ENCODE peak calls at places on chromosomes 7 and 10, in five cellular contexts. One of them, this sample, is unnamed.

GRCh38 chr7:98872328-98872924 is 2.6 kb upstream of the TMEM130 start:
- DNase-seq in mesothelial cell of epicardium: no peak
- DNase-seq in thoracic aorta: no peak
- DNase-seq in OCI-LY7: peak
- DNase-seq in mammary epithelial cell: no peak
- DNase-seq in this sample: no peak

GRCh38 chr10:44376504-44377099 is 8.3 kb downstream of the CXCL12 start:
- DNase-seq in mesothelial cell of epicardium: no peak
- DNase-seq in thoracic aorta: no peak
- DNase-seq in OCI-LY7: no peak
- DNase-seq in mammary epithelial cell: no peak
- DNase-seq in this sample: no peak

GRCh38 chr7:137304624-137305235 is 38.8 kb downstream of the PTN start:
- DNase-seq in mesothelial cell of epicardium: no peak
- DNase-seq in thoracic aorta: no peak
- DNase-seq in OCI-LY7: no peak
- DNase-seq in mammary epithelial cell: no peak
- DNase-seq in this sample: no peak

GRCh38 chr7:68691261-68692216 is 906.7 kb upstream of the AUTS2 start:
- DNase-seq in mesothelial cell of epicardium: no peak
- DNase-seq in thoracic aorta: no peak
- DNase-seq in OCI-LY7: no peak
- DNase-seq in mammary epithelial cell: no peak
- DNase-seq in this sample: no peak

GRCh38 chr10:13822475-13822874 is 235.7 kb downstream of the PRPF18 start:
- DNase-seq in mesothelial cell of epicardium: no peak
- DNase-seq in thoracic aorta: no peak
- DNase-seq in OCI-LY7: peak
- DNase-seq in mammary epithelial cell: no peak
- DNase-seq in this sample: no peak

GRCh38 chr7:5419523-5420107 is 4.0 kb downstream of the TNRC18 start:
- DNase-seq in mesothelial cell of epicardium: peak
- DNase-seq in thoracic aorta: no peak
- DNase-seq in OCI-LY7: no peak
- DNase-seq in mammary epithelial cell: peak
- DNase-seq in this sample: peak

GRCh38 chr10:3783313-3783689 is 1.7 kb downstream of the KLF6 start:
- DNase-seq in mesothelial cell of epicardium: peak
- DNase-seq in thoracic aorta: no peak
- DNase-seq in OCI-LY7: peak
- DNase-seq in mammary epithelial cell: no peak
- DNase-seq in this sample: peak

GRCh38 chr10:53403688-53404087 is 631.1 kb upstream of the MBL2 start:
- DNase-seq in mesothelial cell of epicardium: no peak
- DNase-seq in thoracic aorta: no peak
- DNase-seq in OCI-LY7: no peak
- DNase-seq in mammary epithelial cell: no peak
- DNase-seq in this sample: no peak

GRCh38 chr10:114346176-114347031 is 57.9 kb downstream of the AFAP1L2 start:
- DNase-seq in mesothelial cell of epicardium: no peak
- DNase-seq in thoracic aorta: no peak
- DNase-seq in OCI-LY7: no peak
- DNase-seq in mammary epithelial cell: no peak
- DNase-seq in this sample: no peak

GRCh38 chr7:132764762-132765161 is 188.5 kb upstream of the PLXNA4 start:
- DNase-seq in mesothelial cell of epicardium: no peak
- DNase-seq in thoracic aorta: no peak
- DNase-seq in OCI-LY7: no peak
- DNase-seq in mammary epithelial cell: peak
- DNase-seq in this sample: no peak

GRCh38 chr7:130900471-130901076 is 166.6 kb upstream of the KLF14 start:
- DNase-seq in mesothelial cell of epicardium: no peak
- DNase-seq in thoracic aorta: no peak
- DNase-seq in OCI-LY7: no peak
- DNase-seq in mammary epithelial cell: no peak
- DNase-seq in this sample: no peak

GRCh38 chr10:128883126-128884060 is 583.6 kb upstream of the MGMT start:
- DNase-seq in mesothelial cell of epicardium: no peak
- DNase-seq in thoracic aorta: no peak
- DNase-seq in OCI-LY7: no peak
- DNase-seq in mammary epithelial cell: no peak
- DNase-seq in this sample: no peak

GRCh38 chr7:46494026-46494425 is 573.0 kb upstream of the IGFBP3 start:
- DNase-seq in mesothelial cell of epicardium: no peak
- DNase-seq in thoracic aorta: no peak
- DNase-seq in OCI-LY7: no peak
- DNase-seq in mammary epithelial cell: peak
- DNase-seq in this sample: no peak

GRCh38 chr7:67618569-67619543 is 622.2 kb downstream of the TYW1 start:
- DNase-seq in mesothelial cell of epicardium: peak
- DNase-seq in thoracic aorta: no peak
- DNase-seq in OCI-LY7: no peak
- DNase-seq in mammary epithelial cell: no peak
- DNase-seq in this sample: no peak

GRCh38 chr7:92717982-92718716 is 118.2 kb downstream of the CDK6 start:
- DNase-seq in mesothelial cell of epicardium: no peak
- DNase-seq in thoracic aorta: peak
- DNase-seq in OCI-LY7: peak
- DNase-seq in mammary epithelial cell: peak
- DNase-seq in this sample: peak

GRCh38 chr10:31419394-31420063 is 100.5 kb downstream of the ZEB1 start:
- DNase-seq in mesothelial cell of epicardium: no peak
- DNase-seq in thoracic aorta: no peak
- DNase-seq in OCI-LY7: no peak
- DNase-seq in mammary epithelial cell: peak
- DNase-seq in this sample: no peak

GRCh38 chr7:29194206-29194593 is 375 bp upstream of the CHN2 start:
- DNase-seq in mesothelial cell of epicardium: peak
- DNase-seq in thoracic aorta: no peak
- DNase-seq in OCI-LY7: no peak
- DNase-seq in mammary epithelial cell: no peak
- DNase-seq in this sample: no peak

GRCh38 chr10:31768467-31768866 is 160.2 kb downstream of the ARHGAP12 start:
- DNase-seq in mesothelial cell of epicardium: no peak
- DNase-seq in thoracic aorta: no peak
- DNase-seq in OCI-LY7: no peak
- DNase-seq in mammary epithelial cell: no peak
- DNase-seq in this sample: no peak

GRCh38 chr10:121854809-121855445 is 72.9 kb downstream of the ATE1 start:
- DNase-seq in mesothelial cell of epicardium: no peak
- DNase-seq in thoracic aorta: no peak
- DNase-seq in OCI-LY7: peak
- DNase-seq in mammary epithelial cell: no peak
- DNase-seq in this sample: no peak

GRCh38 chr10:8158439-8159071 is 104.1 kb downstream of the GATA3 start:
- DNase-seq in mesothelial cell of epicardium: no peak
- DNase-seq in thoracic aorta: no peak
- DNase-seq in OCI-LY7: no peak
- DNase-seq in mammary epithelial cell: no peak
- DNase-seq in this sample: no peak

GRCh38 chr10:4359003-4359402 is 467.0 kb upstream of the AKR1E2 start:
- DNase-seq in mesothelial cell of epicardium: no peak
- DNase-seq in thoracic aorta: no peak
- DNase-seq in OCI-LY7: no peak
- DNase-seq in mammary epithelial cell: no peak
- DNase-seq in this sample: no peak

GRCh38 chr7:44073664-44074348 is 8.4 kb upstream of the PGAM2 start:
- DNase-seq in mesothelial cell of epicardium: no peak
- DNase-seq in thoracic aorta: peak
- DNase-seq in OCI-LY7: no peak
- DNase-seq in mammary epithelial cell: peak
- DNase-seq in this sample: peak

GRCh38 chr10:29576681-29577080 is 58.1 kb downstream of the SVIL start:
- DNase-seq in mesothelial cell of epicardium: no peak
- DNase-seq in thoracic aorta: no peak
- DNase-seq in OCI-LY7: no peak
- DNase-seq in mammary epithelial cell: peak
- DNase-seq in this sample: no peak

GRCh38 chr10:127151541-127151940 is 44.9 kb downstream of the INSYN2A start:
- DNase-seq in mesothelial cell of epicardium: no peak
- DNase-seq in thoracic aorta: no peak
- DNase-seq in OCI-LY7: no peak
- DNase-seq in mammary epithelial cell: peak
- DNase-seq in this sample: no peak

GRCh38 chr10:110324201-110324804 is 19.6 kb upstream of the SMNDC1 start:
- DNase-seq in mesothelial cell of epicardium: no peak
- DNase-seq in thoracic aorta: no peak
- DNase-seq in OCI-LY7: no peak
- DNase-seq in mammary epithelial cell: no peak
- DNase-seq in this sample: no peak

GRCh38 chr7:107029061-107029763 is 15.3 kb upstream of the PRKAR2B start:
- DNase-seq in mesothelial cell of epicardium: no peak
- DNase-seq in thoracic aorta: no peak
- DNase-seq in OCI-LY7: no peak
- DNase-seq in mammary epithelial cell: no peak
- DNase-seq in this sample: no peak

DNA sequence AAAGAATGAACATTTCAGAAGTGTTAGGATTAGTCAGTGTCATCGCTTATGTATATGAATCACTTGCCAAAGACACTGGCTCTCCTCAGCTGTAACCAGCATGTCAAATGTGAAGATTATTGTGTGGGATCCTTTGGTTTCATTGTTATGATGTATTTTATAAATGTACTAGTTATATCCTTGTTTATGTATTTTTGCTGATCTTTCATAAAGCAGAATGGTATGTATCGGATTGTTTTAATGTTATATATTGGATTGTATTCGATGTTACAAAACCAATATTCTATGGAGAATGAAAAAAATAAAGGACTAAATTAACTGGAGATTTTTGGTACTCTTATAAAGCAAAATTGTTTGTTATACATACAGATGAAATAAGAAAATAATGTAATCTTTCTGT is 49.2 kb downstream of the ACADSB start:
- DNase-seq in mesothelial cell of epicardium: no peak
- DNase-seq in thoracic aorta: no peak
- DNase-seq in OCI-LY7: no peak
- DNase-seq in mammary epithelial cell: no peak
- DNase-seq in this sample: no peak
- TF ChIP-seq CTCF in mesothelial cell of epicardium: no peak
- TF ChIP-seq CTCF in thoracic aorta: no peak
- TF ChIP-seq CTCF in OCI-LY7: no peak
- TF ChIP-seq CTCF in mammary epithelial cell: no peak
- TF ChIP-seq CTCF in this sample: no peak

DNA sequence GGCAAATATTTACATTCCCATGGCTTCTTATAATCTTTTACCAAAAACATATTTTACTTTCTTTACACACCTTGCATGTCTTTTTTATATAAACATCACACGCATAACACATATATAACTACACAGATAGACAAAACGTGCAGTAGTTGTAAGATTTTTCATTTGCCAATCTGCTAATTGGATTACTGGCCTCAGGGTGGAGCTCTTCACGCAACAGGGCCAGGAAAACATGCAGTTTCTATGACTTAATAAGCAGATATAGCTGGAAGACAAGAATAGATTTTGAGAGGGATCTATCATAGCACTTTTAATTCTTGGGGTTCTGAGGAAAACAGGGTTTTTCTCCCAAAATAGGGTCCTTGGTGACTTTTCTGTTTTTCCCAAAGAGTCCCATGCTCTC is 12.7 kb downstream of the ACADSB start:
- DNase-seq in mesothelial cell of epicardium: no peak
- DNase-seq in thoracic aorta: no peak
- DNase-seq in OCI-LY7: peak
- DNase-seq in mammary epithelial cell: no peak
- DNase-seq in this sample: no peak
- TF ChIP-seq CTCF in mesothelial cell of epicardium: no peak
- TF ChIP-seq CTCF in thoracic aorta: no peak
- TF ChIP-seq CTCF in OCI-LY7: peak
- TF ChIP-seq CTCF in mammary epithelial cell: peak
- TF ChIP-seq CTCF in this sample: no peak

DNA sequence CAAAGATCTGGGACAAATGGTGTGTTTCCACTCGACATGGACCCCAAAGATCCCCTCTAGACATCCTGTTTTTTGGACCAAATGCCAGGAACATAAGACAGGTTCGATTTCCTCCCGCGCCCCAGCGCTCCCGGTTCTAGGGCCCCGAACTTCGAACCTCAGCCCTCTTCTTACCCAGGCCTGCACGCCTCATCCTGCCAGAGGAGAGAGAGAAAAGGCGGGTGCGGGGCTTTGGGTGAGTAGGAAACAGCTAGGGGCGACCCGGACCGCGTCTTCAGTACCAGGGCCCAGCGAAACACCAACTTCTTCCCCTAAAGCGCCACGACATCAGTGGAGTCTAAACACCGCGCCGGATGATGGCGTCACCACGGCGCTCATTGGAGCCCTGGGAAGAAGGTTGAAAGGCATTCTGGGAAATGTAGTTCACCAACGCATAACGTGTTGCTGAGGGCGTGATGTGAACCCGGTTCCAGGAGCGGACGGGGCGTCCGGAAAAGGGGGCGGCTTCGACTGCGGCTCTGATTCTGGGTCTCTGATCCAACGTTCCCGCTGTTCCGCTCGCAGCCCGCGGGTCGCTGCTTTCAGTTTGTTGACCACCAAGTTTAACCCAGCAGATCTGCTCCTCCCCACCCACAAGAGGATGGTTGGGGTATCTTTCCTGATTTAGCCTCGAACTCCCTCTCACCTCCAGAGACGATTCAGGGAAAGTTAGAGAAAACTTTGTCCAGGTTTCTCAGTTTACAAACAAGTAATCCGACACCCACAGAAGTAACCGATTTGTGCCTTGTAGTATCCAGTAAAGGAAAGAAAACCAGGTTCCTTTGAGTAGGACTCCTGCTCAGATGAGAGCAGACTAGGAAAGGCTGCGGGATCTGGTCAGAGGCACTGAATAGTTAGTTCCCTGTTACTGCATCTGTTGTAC is at the start of gene BET1:
- DNase-seq in mesothelial cell of epicardium: peak
- DNase-seq in thoracic aorta: peak
- DNase-seq in OCI-LY7: peak
- DNase-seq in mammary epithelial cell: peak
- DNase-seq in this sample: peak
- TF ChIP-seq CTCF in mesothelial cell of epicardium: no peak
- TF ChIP-seq CTCF in thoracic aorta: no peak
- TF ChIP-seq CTCF in OCI-LY7: no peak
- TF ChIP-seq CTCF in mammary epithelial cell: no peak
- TF ChIP-seq CTCF in this sample: no peak

DNA sequence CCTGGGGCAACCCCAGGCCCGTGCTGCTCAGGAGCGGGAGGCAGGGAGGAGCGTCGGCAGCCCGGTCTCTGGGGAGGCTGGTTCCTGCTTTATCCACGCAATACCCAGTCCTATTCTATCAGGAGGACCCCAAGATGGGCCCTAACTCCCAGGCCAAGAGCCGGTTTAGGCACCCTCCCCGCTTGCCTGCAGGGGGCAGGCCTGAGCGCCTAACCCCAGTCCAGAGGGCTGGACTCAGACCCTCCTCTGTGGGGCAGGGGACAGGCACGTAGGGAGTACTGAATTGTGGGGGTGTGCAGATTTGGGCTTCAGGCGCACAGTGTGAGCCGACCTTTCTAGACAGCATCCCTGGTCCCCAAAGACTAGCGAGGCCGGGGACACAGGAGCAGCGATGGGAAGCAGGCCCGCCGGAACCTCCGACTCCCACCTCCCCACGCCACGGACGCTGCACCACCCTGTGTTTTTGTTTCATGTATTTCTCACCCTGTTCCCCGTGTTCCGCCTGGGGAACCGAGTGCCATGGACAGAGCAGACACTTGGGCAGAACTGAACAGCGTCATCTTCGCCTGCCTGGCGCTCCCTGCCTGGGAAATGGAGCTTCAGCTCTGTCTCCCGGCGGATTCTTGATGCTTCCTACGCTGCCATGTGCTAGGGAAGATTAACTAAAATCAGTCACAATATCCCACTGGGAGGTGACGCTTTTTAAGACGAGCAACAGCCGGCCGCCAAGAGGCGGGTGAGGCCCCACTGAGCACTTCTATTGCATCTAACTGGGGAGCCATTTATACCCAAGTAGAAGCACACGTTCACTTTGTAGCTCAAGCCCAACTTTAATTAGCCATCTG is 5.3 kb downstream of the NUDT1 start:
- DNase-seq in mesothelial cell of epicardium: no peak
- DNase-seq in thoracic aorta: no peak
- DNase-seq in OCI-LY7: peak
- DNase-seq in mammary epithelial cell: no peak
- DNase-seq in this sample: peak
- TF ChIP-seq CTCF in mesothelial cell of epicardium: peak
- TF ChIP-seq CTCF in thoracic aorta: peak
- TF ChIP-seq CTCF in OCI-LY7: peak
- TF ChIP-seq CTCF in mammary epithelial cell: peak
- TF ChIP-seq CTCF in this sample: peak